ENCODE peak calls at places on chromosomes 2 and 18, in six cellular contexts. L, N, F, E, W and R are unnamed samples.
A peak's percentile ranks its signal among the peaks of the same experiment; 100 is the strongest.

GRCh38 chr18:76923485-76924085 is 101.2 kb downstream of the ZNF236 start:
- DNase-seq in L (peak; percentile 17), N (peak; percentile 15), F (peak; percentile 30), E (peak; percentile 34), W (no peak), R (peak; percentile 79)

GRCh38 chr2:232473467-232473890 is 14.2 kb downstream of the ECEL1 start:
- DNase-seq in L (no peak), N (no peak), F (no peak), E (no peak), W (no peak), R (no peak)

GRCh38 chr18:32072321-32072720 is 19.4 kb upstream of the RNF138 start:
- DNase-seq in L (peak; percentile 20), N (no peak), F (peak; percentile 6), E (no peak), W (no peak), R (no peak)

GRCh38 chr2:119431155-119431975 is at the start of gene TMEM37:
- DNase-seq in L (peak; percentile 93), N (no peak), F (peak; percentile 79), E (peak; percentile 28), W (peak; percentile 90), R (peak; percentile 79)

GRCh38 chr2:43758738-43759137 is 15.1 kb upstream of the DYNC2LI1 start:
- DNase-seq in L (no peak), N (peak; percentile 54), F (no peak), E (no peak), W (no peak), R (no peak)

GRCh38 chr2:46134531-46135229 is 162.5 kb upstream of the EPAS1 start:
- DNase-seq in L (peak; percentile 15), N (no peak), F (no peak), E (no peak), W (no peak), R (no peak)

GRCh38 chr2:37587817-37588216 is 83.6 kb downstream of the CDC42EP3 start:
- DNase-seq in L (no peak), N (no peak), F (no peak), E (no peak), W (no peak), R (no peak)

GRCh38 chr2:67210430-67210829 is 186.7 kb upstream of the ETAA1 start:
- DNase-seq in L (no peak), N (no peak), F (no peak), E (no peak), W (no peak), R (no peak)

GRCh38 chr2:131105156-131105949 is at the start of gene PLEKHB2:
- DNase-seq in L (peak; percentile 96), N (no peak), F (peak; percentile 84), E (peak; percentile 83), W (peak; percentile 66), R (peak; percentile 98)

GRCh38 chr2:55490554-55490953 is 29.0 kb upstream of the CFAP36 start:
- DNase-seq in L (peak; percentile 44), N (no peak), F (peak; percentile 65), E (no peak), W (no peak), R (no peak)

GRCh38 chr2:25620077-25620476 is 53.3 kb downstream of the DTNB start:
- DNase-seq in L (no peak), N (no peak), F (no peak), E (no peak), W (no peak), R (no peak)

GRCh38 chr18:62863629-62864028 is 148.3 kb downstream of the PHLPP1 start:
- DNase-seq in L (no peak), N (no peak), F (no peak), E (peak; percentile 61), W (no peak), R (no peak)

GRCh38 chr18:8811115-8811514 is 105.8 kb downstream of the MTCL1 start:
- DNase-seq in L (no peak), N (no peak), F (no peak), E (no peak), W (no peak), R (no peak)

GRCh38 chr2:52365946-52366345 is 1334.0 kb upstream of the NRXN1 start:
- DNase-seq in L (no peak), N (no peak), F (no peak), E (no peak), W (no peak), R (no peak)

GRCh38 chr2:62724886-62725711 is 19.6 kb downstream of the EHBP1 start:
- DNase-seq in L (peak; percentile 22), N (no peak), F (no peak), E (peak; percentile 22), W (no peak), R (no peak)

GRCh38 chr2:32008811-32009478 is 1.9 kb downstream of the MEMO1 start:
- DNase-seq in L (no peak), N (no peak), F (peak; percentile 32), E (no peak), W (no peak), R (no peak)

GRCh38 chr18:11501352-11501751 is 108.0 kb upstream of the SLC35G4 start:
- DNase-seq in L (no peak), N (no peak), F (peak; percentile 68), E (no peak), W (no peak), R (no peak)

GRCh38 chr18:57002627-57003026 is 144.3 kb upstream of the BOD1L2 start:
- DNase-seq in L (no peak), N (no peak), F (peak; percentile 15), E (no peak), W (no peak), R (no peak)

GRCh38 chr2:7068447-7068846 is 151.2 kb downstream of the RNF144A start:
- DNase-seq in L (no peak), N (no peak), F (no peak), E (no peak), W (no peak), R (no peak)

GRCh38 chr18:9825571-9826073 is 60.2 kb upstream of the TXNDC2 start:
- DNase-seq in L (peak; percentile 81), N (no peak), F (peak; percentile 47), E (peak; percentile 83), W (no peak), R (no peak)

GRCh38 chr2:98709530-98709929 is 21.4 kb downstream of the MGAT4A start:
- DNase-seq in L (no peak), N (no peak), F (no peak), E (no peak), W (no peak), R (no peak)

GRCh38 chr2:143730155-143730949 is 601.1 kb downstream of the ARHGAP15 start:
- DNase-seq in L (no peak), N (no peak), F (no peak), E (no peak), W (peak; percentile 33), R (no peak)

GRCh38 chr2:143730950-143731254 is 601.7 kb downstream of the ARHGAP15 start:
- DNase-seq in L (no peak), N (no peak), F (no peak), E (no peak), W (peak; percentile 35), R (no peak)

GRCh38 chr2:143734507-143734906 is 605.3 kb downstream of the ARHGAP15 start:
- DNase-seq in L (no peak), N (no peak), F (no peak), E (no peak), W (no peak), R (no peak)

GRCh38 chr2:143732931-143733330 is 603.7 kb downstream of the ARHGAP15 start:
- DNase-seq in L (no peak), N (no peak), F (no peak), E (no peak), W (no peak), R (no peak)

GRCh38 chr2:143732076-143732475 is 602.9 kb downstream of the ARHGAP15 start:
- DNase-seq in L (no peak), N (no peak), F (no peak), E (no peak), W (no peak), R (no peak)
- TF ChIP-seq SIN3A in L (no peak), N (no peak), F (no peak), E (no peak), W (no peak), R (no peak)

DNA sequence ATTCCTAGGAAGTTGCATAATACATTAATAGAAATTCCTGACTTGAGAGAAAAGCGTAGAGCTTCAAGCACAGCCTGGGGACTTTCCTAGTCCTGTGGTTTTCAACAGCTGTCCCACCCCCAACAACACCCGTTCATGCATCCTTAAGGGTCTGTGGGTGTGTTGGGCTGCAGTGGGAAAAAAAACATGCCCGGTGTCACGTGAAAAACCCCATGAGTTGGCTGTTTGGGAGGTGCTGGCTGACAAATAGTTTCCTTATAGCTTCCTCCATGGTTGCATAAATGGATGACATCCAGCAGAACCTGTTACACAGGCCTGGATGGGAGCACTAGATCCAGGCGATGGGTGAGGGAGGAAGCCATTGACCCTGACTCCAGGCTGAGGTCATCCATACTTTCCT is 15.0 kb downstream of the SLC9A4 start:
- DNase-seq in L (no peak), N (no peak), F (no peak), E (no peak), W (no peak), R (no peak)
- TF ChIP-seq SIN3A in L (no peak), N (no peak), F (no peak), E (no peak), W (no peak), R (no peak)

GRCh38 chr18:13381331-13381730 is 162.8 kb downstream of the LDLRAD4 start:
- DNase-seq in L (no peak), N (no peak), F (no peak), E (no peak), W (no peak), R (no peak)

GRCh38 chr18:13382683-13382989 is 164.1 kb downstream of the LDLRAD4 start:
- DNase-seq in L (no peak), N (no peak), F (no peak), E (no peak), W (no peak), R (no peak)

GRCh38 chr18:13380671-13381070 is 162.1 kb downstream of the LDLRAD4 start:
- DNase-seq in L (no peak), N (no peak), F (no peak), E (no peak), W (no peak), R (no peak)

GRCh38 chr18:13381907-13382682 is 163.5 kb downstream of the LDLRAD4 start:
- DNase-seq in L (no peak), N (no peak), F (no peak), E (no peak), W (no peak), R (no peak)

GRCh38 chr18:13382990-13383821 is 164.6 kb downstream of the LDLRAD4 start:
- DNase-seq in L (no peak), N (no peak), F (no peak), E (no peak), W (no peak), R (no peak)
- TF ChIP-seq SIN3A in L (no peak), N (no peak), F (no peak), E (no peak), W (no peak), R (no peak)

GRCh38 chr2:102240640-102241370 is 54.0 kb downstream of the IL1RL2 start:
- DNase-seq in L (peak; percentile 78), N (peak; percentile 77), F (peak; percentile 88), E (peak; percentile 80), W (peak; percentile 88), R (peak; percentile 84)

GRCh38 chr2:102241616-102242260 is 54.9 kb downstream of the IL1RL2 start:
- DNase-seq in L (no peak), N (no peak), F (no peak), E (no peak), W (no peak), R (peak; percentile 6)

GRCh38 chr2:102251042-102251848 is 60.1 kb upstream of the IL1RL1 start:
- DNase-seq in L (no peak), N (no peak), F (peak; percentile 38), E (no peak), W (no peak), R (no peak)

GRCh38 chr2:102250278-102250821 is 61.0 kb upstream of the IL1RL1 start:
- DNase-seq in L (no peak), N (no peak), F (no peak), E (no peak), W (no peak), R (no peak)

GRCh38 chr2:102245266-102246151 is 58.7 kb downstream of the IL1RL2 start:
- DNase-seq in L (peak; percentile 29), N (no peak), F (no peak), E (no peak), W (no peak), R (no peak)
- TF ChIP-seq SIN3A in L (no peak), N (no peak), F (no peak), E (no peak), W (no peak), R (no peak)